ENCODE peak calls at places on chromosomes 7 and 10, in eight cellular contexts. N is hepatocyte, D is PC-9, H is tibial nerve, X is pancreas, Q is Peyer's patch, R is heart left ventricle, T is kidney. F is an unnamed sample.

GRCh38 chr10:43942096-43942885 is 293.6 kb upstream of the ZNF32 start:
- DNase-seq in N (no peak), D (no peak), H (no peak), X (no peak), Q (no peak), R (no peak), T (no peak), F (no peak)

GRCh38 chr7:106056513-106057203 is 55.5 kb downstream of the SYPL1 start:
- DNase-seq in N (peak; percentile 81), D (peak; percentile 66), H (peak; percentile 64), X (peak; percentile 72), Q (peak; percentile 88), R (peak; percentile 71), T (peak; percentile 88), F (peak; percentile 78)

GRCh38 chr10:71278691-71279588 is 40.1 kb upstream of the SLC29A3 start:
- DNase-seq in N (no peak), D (no peak), H (no peak), X (no peak), Q (no peak), R (no peak), T (peak; percentile 86), F (no peak)

GRCh38 chr10:99528256-99528866 is 4.4 kb upstream of the NKX2-3 start:
- DNase-seq in N (no peak), D (no peak), H (no peak), X (no peak), Q (no peak), R (no peak), T (no peak), F (no peak)

GRCh38 chr7:99459087-99459486 is 6.9 kb downstream of the ATP5MF start:
- DNase-seq in N (no peak), D (no peak), H (no peak), X (no peak), Q (no peak), R (no peak), T (no peak), F (no peak)

GRCh38 chr10:98407744-98408241 is 7.2 kb downstream of the PYROXD2 start:
- DNase-seq in N (no peak), D (no peak), H (no peak), X (no peak), Q (no peak), R (no peak), T (no peak), F (peak; percentile 28)

GRCh38 chr10:86693721-86694369 is 25.5 kb downstream of the LDB3 start:
- DNase-seq in N (peak; percentile 77), D (no peak), H (peak; percentile 54), X (peak; percentile 45), Q (peak; percentile 65), R (no peak), T (peak; percentile 71), F (peak; percentile 61)

GRCh38 chr10:14904316-14904732 is 25.7 kb downstream of the SUV39H2 start:
- DNase-seq in N (peak; percentile 41), D (peak; percentile 6), H (peak; percentile 23), X (no peak), Q (no peak), R (no peak), T (no peak), F (peak; percentile 43)

GRCh38 chr7:127870231-127870907 is 160.9 kb downstream of the LRRC4 start:
- DNase-seq in N (no peak), D (no peak), H (no peak), X (no peak), Q (no peak), R (no peak), T (no peak), F (no peak)

GRCh38 chr7:42831051-42831952 is 80.6 kb downstream of the C7orf25 start:
- DNase-seq in N (peak; percentile 63), D (peak; percentile 18), H (peak; percentile 61), X (peak; percentile 29), Q (peak; percentile 48), R (peak; percentile 42), T (no peak), F (peak; percentile 51)

GRCh38 chr7:31051598-31052503 is at the start of gene ADCYAP1R1:
- DNase-seq in N (peak; percentile 39), D (no peak), H (no peak), X (no peak), Q (no peak), R (peak; percentile 63), T (no peak), F (no peak)

GRCh38 chr7:11331128-11332102 is 357.7 kb downstream of the PHF14 start:
- DNase-seq in N (no peak), D (no peak), H (no peak), X (no peak), Q (no peak), R (no peak), T (no peak), F (no peak)

GRCh38 chr10:6014241-6014761 is 37.0 kb upstream of the IL15RA start:
- DNase-seq in N (peak; percentile 58), D (peak; percentile 40), H (peak; percentile 96), X (peak; percentile 63), Q (peak; percentile 89), R (no peak), T (no peak), F (peak; percentile 93)

GRCh38 chr7:30918676-30919075 is 7.0 kb downstream of the AQP1 start:
- DNase-seq in N (no peak), D (no peak), H (no peak), X (no peak), Q (no peak), R (peak; percentile 34), T (peak; percentile 33), F (peak; percentile 11)

GRCh38 chr10:93281367-93281720 is 200.8 kb downstream of the MYOF start:
- DNase-seq in N (no peak), D (no peak), H (no peak), X (no peak), Q (no peak), R (no peak), T (no peak), F (no peak)

GRCh38 chr10:29537799-29538198 is 97.0 kb downstream of the SVIL start:
- DNase-seq in N (no peak), D (no peak), H (no peak), X (no peak), Q (no peak), R (no peak), T (no peak), F (no peak)

GRCh38 chr7:83413831-83414230 is 235.1 kb downstream of the SEMA3E start:
- DNase-seq in N (peak; percentile 10), D (no peak), H (no peak), X (peak; percentile 9), Q (no peak), R (no peak), T (no peak), F (no peak)

GRCh38 chr7:88278881-88279280 is 27.8 kb downstream of the STEAP4 start:
- DNase-seq in N (no peak), D (peak; percentile 9), H (no peak), X (no peak), Q (no peak), R (no peak), T (no peak), F (no peak)

GRCh38 chr10:22230331-22230833 is 12.6 kb upstream of the EBLN1 start:
- DNase-seq in N (peak; percentile 21), D (no peak), H (no peak), X (no peak), Q (peak; percentile 56), R (no peak), T (no peak), F (no peak)

GRCh38 chr10:99926925-99927718 is 82.6 kb downstream of the DNMBP start:
- DNase-seq in N (peak; percentile 47), D (peak; percentile 66), H (peak; percentile 28), X (peak; percentile 52), Q (peak; percentile 66), R (peak; percentile 74), T (no peak), F (peak; percentile 62)

GRCh38 chr7:46131916-46132795 is 211.1 kb upstream of the IGFBP3 start:
- DNase-seq in N (peak; percentile 70), D (no peak), H (no peak), X (no peak), Q (no peak), R (no peak), T (peak; percentile 61), F (no peak)

GRCh38 chr7:101518348-101518747 is 110.7 kb downstream of the MYL10 start:
- DNase-seq in N (no peak), D (no peak), H (no peak), X (no peak), Q (no peak), R (no peak), T (no peak), F (no peak)

GRCh38 chr7:66877577-66878300 is 43.3 kb upstream of the TMEM248 start:
- DNase-seq in N (no peak), D (no peak), H (no peak), X (no peak), Q (no peak), R (no peak), T (no peak), F (no peak)

GRCh38 chr7:94170836-94171235 is 166.7 kb upstream of the BET1 start:
- DNase-seq in N (no peak), D (no peak), H (no peak), X (no peak), Q (no peak), R (no peak), T (no peak), F (no peak)

GRCh38 chr10:35564276-35564982 is 40.7 kb upstream of the GJD4 start:
- DNase-seq in N (no peak), D (no peak), H (no peak), X (no peak), Q (no peak), R (peak; percentile 62), T (no peak), F (no peak)

GRCh38 chr7:29336851-29337627 is 142.5 kb downstream of the CHN2 start:
- DNase-seq in N (no peak), D (no peak), H (no peak), X (peak; percentile 30), Q (no peak), R (no peak), T (no peak), F (no peak)
- H3K4me3 ChIP-seq in N (no peak overlapping the region), D (no peak overlapping the region), H (no peak overlapping the region), X (no peak overlapping the region), Q (no peak overlapping the region), R (no peak overlapping the region), T (no peak overlapping the region), F (no peak overlapping the region)

GRCh38 chr10:398954-399353 is 263.7 kb downstream of the ZMYND11 start:
- DNase-seq in N (no peak), D (no peak), H (no peak), X (no peak), Q (no peak), R (no peak), T (no peak), F (no peak)
- TF ChIP-seq CTCF in N (no peak), D (no peak), H (no peak), X (no peak), Q (no peak), R (no peak), T (no peak), F (no peak)

GRCh38 chr10:113047151-113047550 is 97.1 kb downstream of the TCF7L2 start:
- DNase-seq in N (no peak), D (no peak), H (no peak), X (no peak), Q (no peak), R (no peak), T (no peak), F (no peak)
- H3K4me1 ChIP-seq in N (peaks cover 11% of the 10 kb centered on the region), D (peaks cover 22% of the 10 kb centered on the region), H (peaks cover 19% of the 10 kb centered on the region), X (peaks cover 7% of the 10 kb centered on the region), Q (peaks cover 23% of the 10 kb centered on the region), R (peaks cover 3% of the 10 kb centered on the region), T (peaks cover 17% of the 10 kb centered on the region), F (no peaks in the 10 kb centered on the region)

DNA sequence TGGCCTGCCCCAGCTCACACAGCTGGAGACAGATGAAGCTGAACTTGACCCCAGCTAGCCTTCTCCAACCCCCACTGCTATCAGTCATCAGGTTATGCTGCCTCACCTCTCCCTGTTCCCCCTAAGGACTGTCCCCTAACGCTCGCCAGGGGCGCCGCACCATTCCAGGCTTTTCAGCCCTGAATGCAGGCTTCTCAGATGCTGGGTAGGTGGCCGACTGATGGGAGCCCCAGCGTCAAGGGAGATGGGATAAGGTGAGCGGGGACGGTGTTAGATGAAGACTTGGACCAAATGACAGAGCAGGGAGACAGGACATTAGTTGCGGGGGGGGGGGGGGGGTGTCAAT is 15.8 kb upstream of the OPALIN start:
- DNase-seq in N (no peak), D (no peak), H (no peak), X (no peak), Q (no peak), R (no peak), T (no peak), F (no peak)
- H3K4me3 ChIP-seq in N (no peak overlapping the region), D (no peak overlapping the region), H (no peak overlapping the region), X (peak overlapping the region; percentile 37), Q (peak overlapping the region; percentile 43), R (peak overlapping the region; percentile 26), T (peak overlapping the region; percentile 85), F (no peak overlapping the region)

F was measured in mucosa of descending colon.